ENCODE peak calls at places on chromosome 9, in four cellular contexts. One of them, this sample, is unnamed. For H3K27me3, the result is how much of the 10 kb centered on the place peaks cover.

GRCh38 chr9:108677776-108678175 is 178.0 kb downstream of the ACTL7B start:
- DNase-seq in fibroblast of lung: no peak
- DNase-seq in right lobe of liver: no peak
- DNase-seq in psoas muscle: no peak
- DNase-seq in this sample: no peak

GRCh38 chr9:129166962-129167557 is 11.0 kb downstream of the IER5L start:
- DNase-seq in fibroblast of lung: peak
- DNase-seq in right lobe of liver: peak
- DNase-seq in psoas muscle: peak
- DNase-seq in this sample: peak

GRCh38 chr9:21294325-21294724 is 10.8 kb downstream of the IFNA5 start:
- DNase-seq in fibroblast of lung: peak
- DNase-seq in right lobe of liver: no peak
- DNase-seq in psoas muscle: no peak
- DNase-seq in this sample: peak

GRCh38 chr9:126842977-126843799 is 17.3 kb upstream of the ZBTB34 start:
- DNase-seq in fibroblast of lung: no peak
- DNase-seq in right lobe of liver: no peak
- DNase-seq in psoas muscle: no peak
- DNase-seq in this sample: peak

GRCh38 chr9:128792978-128793686 is 6.1 kb downstream of the TBC1D13 start:
- DNase-seq in fibroblast of lung: no peak
- DNase-seq in right lobe of liver: peak
- DNase-seq in psoas muscle: no peak
- DNase-seq in this sample: peak

GRCh38 chr9:122991370-122991830 is 42.1 kb upstream of the GPR21 start:
- DNase-seq in fibroblast of lung: peak
- DNase-seq in right lobe of liver: no peak
- DNase-seq in psoas muscle: no peak
- DNase-seq in this sample: peak

GRCh38 chr9:109604788-109605187 is 106.7 kb upstream of the PTPN3 start:
- DNase-seq in fibroblast of lung: peak
- DNase-seq in right lobe of liver: no peak
- DNase-seq in psoas muscle: no peak
- DNase-seq in this sample: no peak

GRCh38 chr9:81146684-81147337 is 542.5 kb downstream of the TLE1 start:
- DNase-seq in fibroblast of lung: peak
- DNase-seq in right lobe of liver: no peak
- DNase-seq in psoas muscle: no peak
- DNase-seq in this sample: no peak

GRCh38 chr9:98958271-98958989 is 14.7 kb downstream of the COL15A1 start:
- DNase-seq in fibroblast of lung: peak
- DNase-seq in right lobe of liver: no peak
- DNase-seq in psoas muscle: no peak
- DNase-seq in this sample: no peak

GRCh38 chr9:2879803-2880202 is 35.9 kb upstream of the PUM3 start:
- DNase-seq in fibroblast of lung: no peak
- DNase-seq in right lobe of liver: no peak
- DNase-seq in psoas muscle: no peak
- DNase-seq in this sample: no peak

GRCh38 chr9:6842584-6842947 is 84.8 kb downstream of the KDM4C start:
- DNase-seq in fibroblast of lung: peak
- DNase-seq in right lobe of liver: no peak
- DNase-seq in psoas muscle: no peak
- DNase-seq in this sample: no peak

GRCh38 chr9:86072393-86073016 is 26.9 kb downstream of the GOLM1 start:
- DNase-seq in fibroblast of lung: peak
- DNase-seq in right lobe of liver: no peak
- DNase-seq in psoas muscle: no peak
- DNase-seq in this sample: no peak

GRCh38 chr9:38066167-38066906 is 2.7 kb downstream of the SHB start:
- DNase-seq in fibroblast of lung: no peak
- DNase-seq in right lobe of liver: no peak
- DNase-seq in psoas muscle: no peak
- DNase-seq in this sample: peak

GRCh38 chr9:108903437-108904103 is 30.4 kb downstream of the ELP1 start:
- DNase-seq in fibroblast of lung: peak
- DNase-seq in right lobe of liver: no peak
- DNase-seq in psoas muscle: no peak
- DNase-seq in this sample: no peak

GRCh38 chr9:107438211-107439030 is 51.1 kb downstream of the KLF4 start:
- DNase-seq in fibroblast of lung: no peak
- DNase-seq in right lobe of liver: no peak
- DNase-seq in psoas muscle: no peak
- DNase-seq in this sample: no peak

GRCh38 chr9:112241491-112241890 is 66.4 kb upstream of the SUSD1 start:
- DNase-seq in fibroblast of lung: no peak
- DNase-seq in right lobe of liver: no peak
- DNase-seq in psoas muscle: no peak
- DNase-seq in this sample: no peak

GRCh38 chr9:8604201-8604600 is 804.6 kb upstream of the DMAC1 start:
- DNase-seq in fibroblast of lung: no peak
- DNase-seq in right lobe of liver: no peak
- DNase-seq in psoas muscle: no peak
- DNase-seq in this sample: no peak
- TF ChIP-seq CTCF in fibroblast of lung: no peak
- TF ChIP-seq CTCF in right lobe of liver: no peak
- TF ChIP-seq CTCF in psoas muscle: no peak
- TF ChIP-seq CTCF in this sample: no peak

GRCh38 chr9:136401173-136401922 is 1.4 kb upstream of the SNAPC4 start:
- DNase-seq in fibroblast of lung: no peak
- DNase-seq in right lobe of liver: no peak
- DNase-seq in psoas muscle: no peak
- DNase-seq in this sample: no peak
- H3K27ac ChIP-seq in fibroblast of lung: no peak
- H3K27ac ChIP-seq in right lobe of liver: no peak
- H3K27ac ChIP-seq in psoas muscle: no peak
- H3K27ac ChIP-seq in this sample: no peak

DNA sequence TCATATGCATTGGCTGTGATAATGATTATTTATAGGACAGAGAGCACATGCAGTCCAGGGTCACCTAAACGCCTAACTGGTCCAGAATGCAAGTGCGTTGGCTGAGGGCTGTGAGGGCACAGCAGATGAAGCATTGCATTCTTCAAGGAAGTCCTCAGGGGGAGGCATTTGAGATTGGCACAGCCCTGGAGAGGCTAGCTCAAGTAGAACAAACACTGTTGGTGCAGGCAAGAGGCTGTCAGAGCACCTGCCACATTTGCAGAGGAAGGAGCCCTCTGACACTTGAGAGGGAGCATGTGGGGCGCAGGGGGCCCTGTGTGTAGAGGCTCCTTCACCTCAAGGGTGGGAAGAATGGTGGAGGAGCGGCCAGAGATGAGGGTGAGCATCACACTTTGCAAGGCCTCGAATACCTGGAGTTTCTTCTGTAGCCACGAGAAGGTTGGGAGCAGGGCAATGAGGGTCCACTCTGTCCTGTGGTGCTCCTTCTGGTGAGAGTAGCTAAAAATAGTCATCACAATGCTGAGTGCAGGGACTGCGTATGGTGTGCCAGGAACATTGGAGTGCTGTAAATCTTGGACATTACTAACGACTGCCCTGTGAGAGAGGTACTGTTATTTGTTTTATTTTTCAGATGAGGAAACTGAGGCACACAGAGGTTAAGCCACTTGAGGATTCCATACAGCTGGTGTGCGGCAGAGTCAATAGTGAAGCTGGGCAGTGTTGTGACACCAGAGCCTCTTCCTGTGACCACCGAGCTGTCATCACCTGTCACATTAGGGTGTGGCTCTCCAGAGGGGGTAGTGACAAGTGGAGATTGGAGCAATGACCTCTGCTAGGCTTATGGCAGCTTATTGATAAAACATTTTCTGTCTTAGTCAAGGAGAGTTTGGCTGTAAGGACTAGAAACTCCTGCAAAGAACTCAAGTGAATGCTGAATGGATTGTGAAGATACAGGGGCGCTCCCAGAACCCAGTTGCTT is 100.2 kb downstream of the PIP5K1B start:
- DNase-seq in fibroblast of lung: no peak
- DNase-seq in right lobe of liver: no peak
- DNase-seq in psoas muscle: no peak
- DNase-seq in this sample: no peak
- H3K27me3 ChIP-seq in fibroblast of lung: under half
- H3K27me3 ChIP-seq in right lobe of liver: under half
- H3K27me3 ChIP-seq in psoas muscle: under half
- H3K27me3 ChIP-seq in this sample: under half

GRCh38 chr9:120100595-120100994 is 479.4 kb downstream of the CDK5RAP2 start:
- DNase-seq in fibroblast of lung: no peak
- DNase-seq in right lobe of liver: no peak
- DNase-seq in psoas muscle: no peak
- DNase-seq in this sample: no peak
- TF ChIP-seq CTCF in fibroblast of lung: no peak
- TF ChIP-seq CTCF in right lobe of liver: no peak
- TF ChIP-seq CTCF in psoas muscle: no peak
- TF ChIP-seq CTCF in this sample: no peak

DNA sequence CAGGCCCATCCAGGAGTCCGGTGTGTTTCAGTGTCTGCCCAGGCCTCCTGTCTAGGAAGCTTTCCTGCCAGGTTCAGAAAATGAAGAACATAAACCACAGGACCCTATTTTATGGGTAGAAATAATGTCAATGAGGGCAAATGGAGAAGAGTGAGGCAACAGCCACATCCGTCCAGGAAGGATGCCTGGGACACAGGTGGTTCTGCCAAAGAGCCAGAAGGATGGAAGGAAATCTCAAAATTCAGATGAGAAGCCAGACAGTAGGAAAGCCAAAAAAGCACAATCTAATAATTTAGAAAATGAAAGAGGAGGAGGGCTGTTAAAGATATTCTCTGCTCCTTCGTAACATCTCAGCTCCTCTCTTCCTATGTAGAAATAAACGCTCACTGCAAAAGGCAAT is 262.2 kb downstream of the AUH start:
- DNase-seq in fibroblast of lung: no peak
- DNase-seq in right lobe of liver: no peak
- DNase-seq in psoas muscle: no peak
- DNase-seq in this sample: no peak
- H3K27ac ChIP-seq in fibroblast of lung: peak
- H3K27ac ChIP-seq in right lobe of liver: peak
- H3K27ac ChIP-seq in psoas muscle: peak
- H3K27ac ChIP-seq in this sample: no peak

GRCh38 chr9:70420267-70421019 is 6.0 kb upstream of the KLF9 start:
- DNase-seq in fibroblast of lung: peak
- DNase-seq in right lobe of liver: peak
- DNase-seq in psoas muscle: peak
- DNase-seq in this sample: peak
- H3K27me3 ChIP-seq in fibroblast of lung: under half
- H3K27me3 ChIP-seq in right lobe of liver: under half
- H3K27me3 ChIP-seq in psoas muscle: under half
- H3K27me3 ChIP-seq in this sample: under half

This sample was measured in body of pancreas.